ENCODE peak calls at places on chromosome 22, in four cellular contexts. One of them, this sample, is unnamed.
A peak's percentile ranks its signal among the peaks of the same experiment; 100 is the strongest.

GRCh38 chr22:36175892-36176291 is 15.3 kb upstream of the APOL3 start:
- DNase-seq in heart left ventricle: no peak
- DNase-seq in pancreas: no peak
- DNase-seq in breast epithelium: no peak
- DNase-seq in this sample: no peak

GRCh38 chr22:42819412-42820069 is 37.5 kb downstream of the ARFGAP3 start:
- DNase-seq in heart left ventricle: no peak
- DNase-seq in breast epithelium: peak; percentile 24
- DNase-seq in pancreas: no peak
- DNase-seq in this sample: no peak

GRCh38 chr22:41994506-41994905 is 4.1 kb upstream of the WBP2NL start:
- DNase-seq in pancreas: no peak
- DNase-seq in heart left ventricle: no peak
- DNase-seq in breast epithelium: peak; percentile 2
- DNase-seq in this sample: no peak

GRCh38 chr22:42313804-42314581 is 43.5 kb upstream of the TCF20 start:
- DNase-seq in breast epithelium: peak; percentile 63
- DNase-seq in pancreas: peak; percentile 53
- DNase-seq in heart left ventricle: no peak
- DNase-seq in this sample: peak; percentile 58

GRCh38 chr22:30116362-30117117 is 36.3 kb downstream of the HORMAD2 start:
- DNase-seq in pancreas: no peak
- DNase-seq in breast epithelium: no peak
- DNase-seq in heart left ventricle: no peak
- DNase-seq in this sample: peak; percentile 49

GRCh38 chr22:30280495-30280894 is 8.8 kb downstream of the CASTOR1 start:
- DNase-seq in breast epithelium: no peak
- DNase-seq in pancreas: no peak
- DNase-seq in heart left ventricle: no peak
- DNase-seq in this sample: no peak

GRCh38 chr22:43812890-43813289 is 785 bp upstream of the EFCAB6 start:
- DNase-seq in pancreas: no peak
- DNase-seq in heart left ventricle: no peak
- DNase-seq in breast epithelium: no peak
- DNase-seq in this sample: no peak

GRCh38 chr22:30423296-30423958 is 2.1 kb upstream of the MTFP1 start:
- DNase-seq in heart left ventricle: no peak
- DNase-seq in pancreas: no peak
- DNase-seq in breast epithelium: peak; percentile 74
- DNase-seq in this sample: no peak

GRCh38 chr22:23213581-23214341 is 33.5 kb downstream of the BCR start:
- DNase-seq in breast epithelium: no peak
- DNase-seq in pancreas: no peak
- DNase-seq in heart left ventricle: no peak
- DNase-seq in this sample: no peak

GRCh38 chr22:33210129-33210784 is 152.1 kb upstream of the SYN3 start:
- DNase-seq in pancreas: peak; percentile 4
- DNase-seq in heart left ventricle: no peak
- DNase-seq in breast epithelium: no peak
- DNase-seq in this sample: no peak

GRCh38 chr22:46085831-46086576 is 64.3 kb upstream of the PPARA start:
- DNase-seq in heart left ventricle: peak; percentile 74
- DNase-seq in pancreas: peak; percentile 67
- DNase-seq in breast epithelium: peak; percentile 71
- DNase-seq in this sample: no peak

GRCh38 chr22:43988960-43989359 is 33.7 kb downstream of the SAMM50 start:
- DNase-seq in pancreas: no peak
- DNase-seq in breast epithelium: no peak
- DNase-seq in heart left ventricle: no peak
- DNase-seq in this sample: no peak

GRCh38 chr22:21726650-21727049 is 8.9 kb downstream of the YPEL1 start:
- DNase-seq in pancreas: no peak
- DNase-seq in heart left ventricle: no peak
- DNase-seq in breast epithelium: no peak
- DNase-seq in this sample: no peak

GRCh38 chr22:45101828-45102227 is 61.9 kb upstream of the NUP50 start:
- DNase-seq in heart left ventricle: peak; percentile 54
- DNase-seq in breast epithelium: no peak
- DNase-seq in pancreas: no peak
- DNase-seq in this sample: peak; percentile 37

GRCh38 chr22:46897246-46897623 is 134.8 kb downstream of the TBC1D22A start:
- DNase-seq in breast epithelium: no peak
- DNase-seq in heart left ventricle: no peak
- DNase-seq in pancreas: no peak
- DNase-seq in this sample: no peak

GRCh38 chr22:41862530-41863266 is 29.8 kb downstream of the SREBF2 start:
- DNase-seq in breast epithelium: no peak
- DNase-seq in heart left ventricle: no peak
- DNase-seq in pancreas: no peak
- DNase-seq in this sample: no peak

GRCh38 chr22:34943830-34944229 is 122.1 kb upstream of the ISX start:
- DNase-seq in pancreas: no peak
- DNase-seq in heart left ventricle: no peak
- DNase-seq in breast epithelium: no peak
- DNase-seq in this sample: no peak

GRCh38 chr22:17235149-17235655 is 16.0 kb upstream of the ADA2 start:
- DNase-seq in pancreas: no peak
- DNase-seq in heart left ventricle: no peak
- DNase-seq in breast epithelium: no peak
- DNase-seq in this sample: no peak

GRCh38 chr22:45775569-45776312 is 104.1 kb downstream of the ATXN10 start:
- DNase-seq in breast epithelium: no peak
- DNase-seq in heart left ventricle: no peak
- DNase-seq in pancreas: no peak
- DNase-seq in this sample: no peak

GRCh38 chr22:44567846-44568493 is 69.9 kb upstream of the RTL6 start:
- DNase-seq in heart left ventricle: no peak
- DNase-seq in pancreas: peak; percentile 34
- DNase-seq in breast epithelium: peak; percentile 50
- DNase-seq in this sample: no peak

GRCh38 chr22:23181763-23182288 is 1.5 kb downstream of the BCR start:
- DNase-seq in pancreas: no peak
- DNase-seq in heart left ventricle: no peak
- DNase-seq in breast epithelium: no peak
- DNase-seq in this sample: no peak

GRCh38 chr22:50621491-50621880 is 6.5 kb downstream of the ARSA start:
- DNase-seq in heart left ventricle: peak; percentile 19
- DNase-seq in breast epithelium: no peak
- DNase-seq in pancreas: no peak
- DNase-seq in this sample: no peak

GRCh38 chr22:24521791-24522245 is 26.7 kb downstream of the UPB1 start:
- DNase-seq in heart left ventricle: no peak
- DNase-seq in breast epithelium: no peak
- DNase-seq in pancreas: peak; percentile 52
- DNase-seq in this sample: peak; percentile 84

GRCh38 chr22:42473484-42474193 is 41.4 kb upstream of the NFAM1 start:
- DNase-seq in heart left ventricle: no peak
- DNase-seq in pancreas: no peak
- DNase-seq in breast epithelium: no peak
- DNase-seq in this sample: peak; percentile 50

GRCh38 chr22:25111579-25112517 is 87.8 kb upstream of the CRYBB3 start:
- DNase-seq in pancreas: peak; percentile 57
- DNase-seq in heart left ventricle: no peak
- DNase-seq in breast epithelium: peak; percentile 78
- DNase-seq in this sample: peak; percentile 29

GRCh38 chr22:20844055-20845037 is 14.3 kb downstream of the PI4KA start:
- DNase-seq in pancreas: no peak
- DNase-seq in breast epithelium: no peak
- DNase-seq in heart left ventricle: no peak
- DNase-seq in this sample: no peak

GRCh38 chr22:24429411-24430365 is 2.3 kb downstream of the ADORA2A start:
- DNase-seq in heart left ventricle: peak; percentile 73
- DNase-seq in pancreas: no peak
- DNase-seq in breast epithelium: no peak
- DNase-seq in this sample: peak; percentile 60

DNA sequence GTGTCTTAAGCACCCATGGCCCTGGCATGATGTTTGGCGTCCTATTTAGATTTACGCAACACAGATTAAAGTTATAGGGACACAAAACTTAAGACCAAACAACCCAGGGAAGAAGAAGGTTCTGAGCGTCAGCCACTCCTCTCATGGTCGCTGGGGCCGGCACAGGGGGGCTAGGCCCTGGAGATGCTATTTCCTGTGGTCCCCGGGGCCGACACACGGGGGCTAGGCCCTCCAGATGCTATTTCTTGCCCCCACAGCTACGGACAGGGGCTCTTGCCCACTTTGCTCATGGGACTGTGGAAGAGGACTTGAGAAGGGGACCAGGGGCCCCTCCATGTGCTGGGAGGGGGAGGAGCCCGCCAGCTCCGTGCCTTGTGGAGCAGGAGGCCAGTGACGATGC is 711.2 kb downstream of the BRD1 start:
- DNase-seq in pancreas: no peak
- DNase-seq in breast epithelium: no peak
- DNase-seq in heart left ventricle: no peak
- DNase-seq in this sample: no peak
- H3K27ac ChIP-seq in pancreas: no peak overlapping the region
- H3K27ac ChIP-seq in breast epithelium: no peak overlapping the region
- H3K27ac ChIP-seq in heart left ventricle: no peak overlapping the region
- H3K27ac ChIP-seq in this sample: no peak overlapping the region

GRCh38 chr22:48097723-48098122 is 1335.3 kb downstream of the TBC1D22A start:
- DNase-seq in breast epithelium: peak; percentile 25
- DNase-seq in heart left ventricle: no peak
- DNase-seq in pancreas: no peak
- DNase-seq in this sample: no peak
- H3K4me1 ChIP-seq in breast epithelium: no peaks in the 10 kb centered on the region
- H3K4me1 ChIP-seq in heart left ventricle: no peaks in the 10 kb centered on the region
- H3K4me1 ChIP-seq in pancreas: no peaks in the 10 kb centered on the region
- H3K4me1 ChIP-seq in this sample: no peaks in the 10 kb centered on the region

DNA sequence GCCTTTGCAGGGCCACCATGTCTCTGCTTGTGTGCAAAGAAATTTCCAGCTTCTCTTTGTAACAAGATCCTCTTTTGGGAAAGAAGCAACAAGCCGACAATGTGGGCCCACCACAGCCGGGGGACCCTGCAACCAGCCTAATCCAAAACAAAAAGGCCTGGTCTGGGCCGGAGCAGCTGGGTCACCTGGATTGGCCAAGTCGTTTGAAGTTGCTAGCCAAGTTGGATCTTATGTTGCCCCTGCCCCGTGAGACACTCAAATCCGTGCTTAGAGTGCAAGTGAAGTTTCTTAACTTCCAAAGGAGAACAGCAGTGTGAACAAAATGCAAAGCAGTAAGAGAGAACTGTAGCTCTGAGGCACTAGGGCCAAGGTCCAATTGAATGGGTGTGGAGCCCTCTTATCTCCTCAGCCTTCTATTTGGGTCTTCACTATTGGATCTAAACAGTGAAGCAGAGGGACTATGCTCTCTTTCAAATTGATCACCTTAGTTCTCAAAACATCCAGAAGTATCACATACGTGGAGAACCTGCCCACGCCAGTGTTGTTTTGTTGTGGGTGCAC is 49.7 kb downstream of the C22orf31 start:
- DNase-seq in heart left ventricle: no peak
- DNase-seq in pancreas: no peak
- DNase-seq in breast epithelium: no peak
- DNase-seq in this sample: no peak
- H3K27ac ChIP-seq in heart left ventricle: no peak overlapping the region
- H3K27ac ChIP-seq in pancreas: no peak overlapping the region
- H3K27ac ChIP-seq in breast epithelium: no peak overlapping the region
- H3K27ac ChIP-seq in this sample: no peak overlapping the region

GRCh38 chr22:19103881-19104821 is 18.1 kb downstream of the DGCR2 start:
- DNase-seq in breast epithelium: no peak
- DNase-seq in pancreas: peak; percentile 86
- DNase-seq in heart left ventricle: no peak
- DNase-seq in this sample: no peak
- H3K4me1 ChIP-seq in breast epithelium: peaks cover 5% of the 10 kb centered on the region
- H3K4me1 ChIP-seq in pancreas: peaks cover 29% of the 10 kb centered on the region
- H3K4me1 ChIP-seq in heart left ventricle: peaks cover 39% of the 10 kb centered on the region
- H3K4me1 ChIP-seq in this sample: peaks cover 12% of the 10 kb centered on the region

DNA sequence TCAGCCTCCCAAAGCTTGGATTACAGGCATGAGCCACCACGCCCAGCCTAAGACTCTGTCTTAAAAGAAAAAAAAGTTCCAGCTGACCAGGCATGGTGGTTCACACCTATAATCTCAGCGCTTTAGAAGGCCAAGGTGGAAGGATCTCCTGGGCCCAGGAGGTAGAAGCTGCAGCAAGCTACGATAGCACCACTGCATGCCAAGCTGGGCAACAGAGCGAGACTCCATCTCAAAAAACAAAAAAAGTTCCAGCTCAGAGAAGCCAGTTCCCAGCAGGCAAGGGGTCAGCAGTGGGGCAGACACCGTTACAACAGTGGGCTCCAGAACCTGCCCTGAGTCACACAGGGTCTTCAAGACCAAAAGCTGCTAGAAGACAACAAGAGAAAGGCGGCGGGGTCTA is 3.3 kb downstream of the TMEM184B start:
- DNase-seq in breast epithelium: no peak
- DNase-seq in pancreas: no peak
- DNase-seq in heart left ventricle: no peak
- DNase-seq in this sample: no peak
- H3K27ac ChIP-seq in breast epithelium: peak overlapping the region; percentile 88
- H3K27ac ChIP-seq in pancreas: no peak overlapping the region
- H3K27ac ChIP-seq in heart left ventricle: peak overlapping the region; percentile 96
- H3K27ac ChIP-seq in this sample: no peak overlapping the region

DNA sequence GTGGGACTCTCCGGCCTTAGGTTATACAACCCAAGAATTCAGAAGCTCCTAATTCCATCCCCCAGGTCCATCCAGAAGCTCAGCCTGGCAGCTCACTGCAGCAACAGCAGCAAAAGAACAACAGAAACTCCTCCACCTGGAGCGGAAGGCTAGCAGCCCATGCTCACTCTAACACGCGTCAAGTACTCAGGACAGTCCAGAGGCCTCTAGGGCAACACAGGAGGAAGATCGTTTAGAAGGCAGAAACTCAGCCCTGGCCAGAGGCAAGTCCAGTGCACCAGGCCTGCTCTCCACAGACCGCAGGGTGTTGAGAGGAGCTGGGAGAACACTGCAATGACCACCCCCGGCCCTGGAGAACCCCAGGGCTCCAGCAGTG is 17.1 kb downstream of the PLA2G6 start:
- DNase-seq in heart left ventricle: no peak
- DNase-seq in breast epithelium: no peak
- DNase-seq in pancreas: no peak
- DNase-seq in this sample: no peak
- H3K4me1 ChIP-seq in heart left ventricle: peaks cover 45% of the 10 kb centered on the region
- H3K4me1 ChIP-seq in breast epithelium: peaks cover 8% of the 10 kb centered on the region
- H3K4me1 ChIP-seq in pancreas: peaks cover 7% of the 10 kb centered on the region
- H3K4me1 ChIP-seq in this sample: no peaks in the 10 kb centered on the region

GRCh38 chr22:26642465-26643367 is 14.7 kb upstream of the MIAT start:
- DNase-seq in breast epithelium: no peak
- DNase-seq in heart left ventricle: peak; percentile 33
- DNase-seq in pancreas: no peak
- DNase-seq in this sample: no peak
- H3K27ac ChIP-seq in breast epithelium: no peak overlapping the region
- H3K27ac ChIP-seq in heart left ventricle: peak overlapping the region; percentile 49
- H3K27ac ChIP-seq in pancreas: no peak overlapping the region
- H3K27ac ChIP-seq in this sample: no peak overlapping the region

DNA sequence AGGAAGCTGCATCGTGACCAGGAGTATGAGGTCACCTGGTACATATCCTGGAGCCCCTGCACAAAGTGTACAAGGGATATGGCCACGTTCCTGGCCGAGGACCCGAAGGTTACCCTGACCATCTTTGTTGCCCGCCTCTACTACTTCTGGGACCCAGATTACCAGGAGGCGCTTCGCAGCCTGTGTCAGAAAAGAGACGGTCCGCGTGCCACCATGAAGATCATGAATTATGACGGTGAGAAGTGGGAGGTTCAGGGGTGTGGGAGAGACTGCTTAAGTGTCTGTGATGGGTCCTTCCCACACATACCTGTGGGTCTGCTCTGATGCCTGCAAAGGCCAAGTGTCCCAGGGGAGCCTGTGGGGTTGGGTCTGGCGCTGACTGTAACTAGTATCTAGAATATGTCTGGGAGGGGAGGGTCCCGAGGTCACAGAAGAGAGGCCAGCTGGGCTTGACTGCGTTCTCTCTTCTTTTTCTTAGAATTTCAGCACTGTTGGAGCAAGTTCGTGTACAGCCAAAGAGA is 4.0 kb downstream of the APOBEC3G start:
- DNase-seq in heart left ventricle: no peak
- DNase-seq in breast epithelium: no peak
- DNase-seq in pancreas: no peak
- DNase-seq in this sample: no peak
- H3K4me1 ChIP-seq in heart left ventricle: peaks cover 12% of the 10 kb centered on the region
- H3K4me1 ChIP-seq in breast epithelium: no peaks in the 10 kb centered on the region
- H3K4me1 ChIP-seq in pancreas: no peaks in the 10 kb centered on the region
- H3K4me1 ChIP-seq in this sample: peaks cover 3% of the 10 kb centered on the region